ENCODE peak calls at places on chromosome 4, in four cellular contexts. One of them, this sample, is unnamed.

GRCh38 chr4:113801882-113802281 is 40.3 kb upstream of the CAMK2D start:
- DNase-seq in CD4-positive, alpha-beta memory T cell: no peak
- DNase-seq in IMR-90: no peak
- DNase-seq in SW 1271: no peak
- DNase-seq in this sample: no peak

GRCh38 chr4:78609580-78609979 is 58.0 kb downstream of the ANXA3 start:
- DNase-seq in IMR-90: no peak
- DNase-seq in SW 1271: no peak
- DNase-seq in CD4-positive, alpha-beta memory T cell: no peak
- DNase-seq in this sample: no peak

GRCh38 chr4:60682901-60683300 is 517.2 kb upstream of the ADGRL3 start:
- DNase-seq in CD4-positive, alpha-beta memory T cell: no peak
- DNase-seq in SW 1271: no peak
- DNase-seq in IMR-90: peak; percentile 79
- DNase-seq in this sample: no peak

GRCh38 chr4:180394730-180395129 is 1848.5 kb upstream of the TENM3 start:
- DNase-seq in IMR-90: no peak
- DNase-seq in CD4-positive, alpha-beta memory T cell: no peak
- DNase-seq in SW 1271: no peak
- DNase-seq in this sample: no peak

GRCh38 chr4:77911091-77911490 is 48.5 kb downstream of the MRPL1 start:
- DNase-seq in CD4-positive, alpha-beta memory T cell: no peak
- DNase-seq in IMR-90: peak; percentile 57
- DNase-seq in SW 1271: no peak
- DNase-seq in this sample: no peak

GRCh38 chr4:4752576-4753401 is 106.7 kb upstream of the MSX1 start:
- DNase-seq in IMR-90: no peak
- DNase-seq in CD4-positive, alpha-beta memory T cell: no peak
- DNase-seq in SW 1271: no peak
- DNase-seq in this sample: no peak

GRCh38 chr4:168981460-168981859 is 28.6 kb downstream of the CBR4 start:
- DNase-seq in CD4-positive, alpha-beta memory T cell: no peak
- DNase-seq in SW 1271: no peak
- DNase-seq in IMR-90: peak; percentile 60
- DNase-seq in this sample: no peak

GRCh38 chr4:48187813-48188212 is 53.8 kb upstream of the TXK start:
- DNase-seq in SW 1271: no peak
- DNase-seq in IMR-90: no peak
- DNase-seq in CD4-positive, alpha-beta memory T cell: no peak
- DNase-seq in this sample: no peak

GRCh38 chr4:139576219-139576618 is 20.2 kb upstream of the SETD7 start:
- DNase-seq in CD4-positive, alpha-beta memory T cell: no peak
- DNase-seq in SW 1271: no peak
- DNase-seq in IMR-90: peak; percentile 60
- DNase-seq in this sample: no peak

GRCh38 chr4:26858035-26858918 is 2.4 kb upstream of the STIM2 start:
- DNase-seq in SW 1271: no peak
- DNase-seq in CD4-positive, alpha-beta memory T cell: no peak
- DNase-seq in IMR-90: no peak
- DNase-seq in this sample: no peak

GRCh38 chr4:156169011-156169410 is 215.3 kb upstream of the CTSO start:
- DNase-seq in SW 1271: no peak
- DNase-seq in IMR-90: peak; percentile 95
- DNase-seq in CD4-positive, alpha-beta memory T cell: no peak
- DNase-seq in this sample: no peak

GRCh38 chr4:182144621-182145359 is 98.4 kb upstream of the TENM3 start:
- DNase-seq in CD4-positive, alpha-beta memory T cell: no peak
- DNase-seq in SW 1271: no peak
- DNase-seq in IMR-90: peak; percentile 22
- DNase-seq in this sample: no peak

GRCh38 chr4:48360285-48360965 is 19.1 kb downstream of the SLAIN2 start:
- DNase-seq in IMR-90: peak; percentile 86
- DNase-seq in CD4-positive, alpha-beta memory T cell: no peak
- DNase-seq in SW 1271: no peak
- DNase-seq in this sample: no peak

GRCh38 chr4:127788517-127788916 is 6.4 kb downstream of the HSPA4L start:
- DNase-seq in SW 1271: no peak
- DNase-seq in IMR-90: no peak
- DNase-seq in CD4-positive, alpha-beta memory T cell: no peak
- DNase-seq in this sample: no peak

GRCh38 chr4:52891743-52892142 is 29.6 kb downstream of the RASL11B start:
- DNase-seq in CD4-positive, alpha-beta memory T cell: no peak
- DNase-seq in IMR-90: no peak
- DNase-seq in SW 1271: no peak
- DNase-seq in this sample: no peak

GRCh38 chr4:55545133-55545532 is 1.6 kb downstream of the CLOCK start:
- DNase-seq in CD4-positive, alpha-beta memory T cell: no peak
- DNase-seq in IMR-90: peak; percentile 28
- DNase-seq in SW 1271: no peak
- DNase-seq in this sample: no peak

GRCh38 chr4:80094191-80094590 is 21.2 kb upstream of the ANTXR2 start:
- DNase-seq in CD4-positive, alpha-beta memory T cell: no peak
- DNase-seq in IMR-90: peak; percentile 50
- DNase-seq in SW 1271: no peak
- DNase-seq in this sample: no peak

GRCh38 chr4:17152941-17153340 is 254.5 kb upstream of the LDB2 start:
- DNase-seq in CD4-positive, alpha-beta memory T cell: no peak
- DNase-seq in IMR-90: no peak
- DNase-seq in SW 1271: no peak
- DNase-seq in this sample: no peak

GRCh38 chr4:148204171-148204570 is 238.0 kb downstream of the NR3C2 start:
- DNase-seq in CD4-positive, alpha-beta memory T cell: no peak
- DNase-seq in SW 1271: no peak
- DNase-seq in IMR-90: no peak
- DNase-seq in this sample: no peak

GRCh38 chr4:151660676-151661075 is 100.1 kb downstream of the GATB start:
- DNase-seq in IMR-90: no peak
- DNase-seq in CD4-positive, alpha-beta memory T cell: no peak
- DNase-seq in SW 1271: no peak
- DNase-seq in this sample: no peak

GRCh38 chr4:165209796-165210195 is 2.4 kb downstream of the KLHL2 start:
- DNase-seq in SW 1271: no peak
- DNase-seq in IMR-90: no peak
- DNase-seq in CD4-positive, alpha-beta memory T cell: no peak
- DNase-seq in this sample: no peak

GRCh38 chr4:86498560-86499166 is 95.5 kb upstream of the PTPN13 start:
- DNase-seq in CD4-positive, alpha-beta memory T cell: peak; percentile 27
- DNase-seq in IMR-90: peak; percentile 68
- DNase-seq in SW 1271: no peak
- DNase-seq in this sample: peak; percentile 9

GRCh38 chr4:1036976-1037810 is 25.8 kb downstream of the FGFRL1 start:
- DNase-seq in SW 1271: no peak
- DNase-seq in CD4-positive, alpha-beta memory T cell: no peak
- DNase-seq in IMR-90: no peak
- DNase-seq in this sample: no peak

GRCh38 chr4:149785686-149786431 is 29.8 kb downstream of the IQCM start:
- DNase-seq in IMR-90: peak; percentile 24
- DNase-seq in SW 1271: no peak
- DNase-seq in CD4-positive, alpha-beta memory T cell: no peak
- DNase-seq in this sample: no peak

GRCh38 chr4:121614136-121614535 is 82.6 kb downstream of the ANXA5 start:
- DNase-seq in CD4-positive, alpha-beta memory T cell: no peak
- DNase-seq in IMR-90: no peak
- DNase-seq in SW 1271: no peak
- DNase-seq in this sample: no peak

GRCh38 chr4:102610476-102610875 is 109.3 kb downstream of the NFKB1 start:
- DNase-seq in CD4-positive, alpha-beta memory T cell: no peak
- DNase-seq in IMR-90: no peak
- DNase-seq in SW 1271: no peak
- DNase-seq in this sample: no peak

GRCh38 chr4:168787334-168787733 is 222.7 kb downstream of the CBR4 start:
- DNase-seq in IMR-90: no peak
- DNase-seq in CD4-positive, alpha-beta memory T cell: no peak
- DNase-seq in SW 1271: no peak
- DNase-seq in this sample: no peak

GRCh38 chr4:146465628-146466027 is 56.1 kb downstream of the SLC10A7 start:
- DNase-seq in SW 1271: no peak
- DNase-seq in IMR-90: no peak
- DNase-seq in CD4-positive, alpha-beta memory T cell: no peak
- DNase-seq in this sample: no peak

GRCh38 chr4:16598241-16599224 is 299.9 kb downstream of the LDB2 start:
- DNase-seq in IMR-90: peak; percentile 76
- DNase-seq in SW 1271: no peak
- DNase-seq in CD4-positive, alpha-beta memory T cell: no peak
- DNase-seq in this sample: no peak

GRCh38 chr4:121900132-121900983 is 30.1 kb upstream of the BBS7 start:
- DNase-seq in IMR-90: peak; percentile 61
- DNase-seq in SW 1271: no peak
- DNase-seq in CD4-positive, alpha-beta memory T cell: peak; percentile 49
- DNase-seq in this sample: peak; percentile 35

GRCh38 chr4:25233737-25234389 is at the start of gene PI4K2B:
- DNase-seq in IMR-90: peak; percentile 57
- DNase-seq in CD4-positive, alpha-beta memory T cell: peak; percentile 96
- DNase-seq in SW 1271: peak; percentile 58
- DNase-seq in this sample: peak; percentile 95

GRCh38 chr4:102574317-102574716 is 73.2 kb downstream of the NFKB1 start:
- DNase-seq in SW 1271: no peak
- DNase-seq in CD4-positive, alpha-beta memory T cell: no peak
- DNase-seq in IMR-90: peak; percentile 63
- DNase-seq in this sample: no peak

GRCh38 chr4:102324725-102325124 is 20.6 kb downstream of the SLC39A8 start:
- DNase-seq in CD4-positive, alpha-beta memory T cell: no peak
- DNase-seq in IMR-90: no peak
- DNase-seq in SW 1271: no peak
- DNase-seq in this sample: no peak

GRCh38 chr4:55733874-55734437 is 85.6 kb upstream of the EXOC1L start:
- DNase-seq in SW 1271: no peak
- DNase-seq in CD4-positive, alpha-beta memory T cell: no peak
- DNase-seq in IMR-90: peak; percentile 3
- DNase-seq in this sample: no peak

GRCh38 chr4:182671231-182671630 is 246.0 kb downstream of the DCTD start:
- DNase-seq in IMR-90: no peak
- DNase-seq in CD4-positive, alpha-beta memory T cell: no peak
- DNase-seq in SW 1271: no peak
- DNase-seq in this sample: no peak

GRCh38 chr4:56622176-56622575 is 58.9 kb downstream of the HOPX start:
- DNase-seq in SW 1271: no peak
- DNase-seq in CD4-positive, alpha-beta memory T cell: no peak
- DNase-seq in IMR-90: no peak
- DNase-seq in this sample: no peak

This sample was measured in central memory CD4-positive, alpha-beta T cell.